ENCODE peak calls at places on chromosome 19, in five cellular contexts. N, K, D, Z and Q are unnamed samples.

GRCh38 chr19:590396-590745 is 690 bp downstream of the HCN2 start:
- DNase-seq in N (peak; percentile 30), K (no peak), D (peak; percentile 55), Z (no peak), Q (no peak)

GRCh38 chr19:19211499-19212432 is at the start of gene NCAN:
- DNase-seq in N (no peak), K (no peak), D (no peak), Z (no peak), Q (no peak)

GRCh38 chr19:11861301-11861700 is 12.8 kb downstream of the ZNF439 start:
- DNase-seq in N (no peak), K (no peak), D (no peak), Z (no peak), Q (no peak)

GRCh38 chr19:44069415-44069814 is 2.5 kb upstream of the ZNF284 start:
- DNase-seq in N (no peak), K (no peak), D (no peak), Z (no peak), Q (no peak)

GRCh38 chr19:2711175-2711936 is 8.9 kb upstream of the GNG7 start:
- DNase-seq in N (peak; percentile 95), K (no peak), D (no peak), Z (no peak), Q (peak; percentile 99)

GRCh38 chr19:10815969-10816635 is 19.9 kb downstream of the TMED1 start:
- DNase-seq in N (peak; percentile 14), K (no peak), D (no peak), Z (no peak), Q (no peak)

GRCh38 chr19:42092350-42092749 is 16.4 kb downstream of the ZNF574 start:
- DNase-seq in N (no peak), K (no peak), D (peak; percentile 50), Z (no peak), Q (peak; percentile 68)

GRCh38 chr19:45781282-45782161 is 768 bp downstream of the DMPK start:
- DNase-seq in N (no peak), K (no peak), D (peak; percentile 37), Z (peak; percentile 93), Q (peak; percentile 81)

GRCh38 chr19:52638601-52639000 is 446 bp upstream of the ZNF83 start:
- DNase-seq in N (peak; percentile 69), K (no peak), D (no peak), Z (peak; percentile 18), Q (peak; percentile 74)

GRCh38 chr19:4717191-4717965 is 6.3 kb downstream of the DPP9 start:
- DNase-seq in N (peak; percentile 70), K (no peak), D (no peak), Z (no peak), Q (no peak)

GRCh38 chr19:52662631-52663030 is 24.5 kb upstream of the ZNF83 start:
- DNase-seq in N (no peak), K (no peak), D (no peak), Z (no peak), Q (no peak)

GRCh38 chr19:5052515-5052914 is 83.6 kb downstream of the KDM4B start:
- DNase-seq in N (no peak), K (no peak), D (no peak), Z (no peak), Q (no peak)

GRCh38 chr19:10001899-10002298 is 8.4 kb downstream of the COL5A3 start:
- DNase-seq in N (no peak), K (no peak), D (peak; percentile 36), Z (peak; percentile 39), Q (no peak)

GRCh38 chr19:18488838-18489626 is 32.8 kb downstream of the ELL start:
- DNase-seq in N (no peak), K (no peak), D (peak; percentile 32), Z (peak; percentile 82), Q (no peak)

GRCh38 chr19:2695288-2695866 is 7.1 kb downstream of the GNG7 start:
- DNase-seq in N (no peak), K (no peak), D (no peak), Z (peak; percentile 42), Q (no peak)

GRCh38 chr19:55703790-55704215 is 28.8 kb downstream of the EPN1 start:
- DNase-seq in N (no peak), K (no peak), D (peak; percentile 64), Z (peak; percentile 73), Q (peak; percentile 67)

GRCh38 chr19:2199861-2200623 is 36.1 kb downstream of the PLEKHJ1 start:
- DNase-seq in N (no peak), K (no peak), D (no peak), Z (no peak), Q (no peak)

GRCh38 chr19:50022823-50023222 is 2.3 kb downstream of the VRK3 start:
- DNase-seq in N (no peak), K (no peak), D (no peak), Z (no peak), Q (no peak)

GRCh38 chr19:45515081-45515624 is 7.9 kb downstream of the VASP start:
- DNase-seq in N (no peak), K (no peak), D (no peak), Z (no peak), Q (no peak)

GRCh38 chr19:38949580-38950367 is 19.0 kb downstream of the MRPS12 start:
- DNase-seq in N (peak; percentile 25), K (no peak), D (peak; percentile 76), Z (peak; percentile 90), Q (no peak)

GRCh38 chr19:49908480-49909420 is 12.1 kb upstream of the IL4I1 start:
- DNase-seq in N (no peak), K (no peak), D (no peak), Z (no peak), Q (no peak)

GRCh38 chr19:45216677-45217076 is 28.5 kb downstream of the EXOC3L2 start:
- DNase-seq in N (no peak), K (no peak), D (no peak), Z (no peak), Q (no peak)

GRCh38 chr19:33268162-33268991 is 34.0 kb downstream of the CEBPA start:
- DNase-seq in N (no peak), K (no peak), D (no peak), Z (no peak), Q (no peak)

GRCh38 chr19:47107201-47107952 is 6.2 kb downstream of the ZC3H4 start:
- DNase-seq in N (peak; percentile 45), K (no peak), D (peak; percentile 69), Z (peak; percentile 71), Q (no peak)

GRCh38 chr19:329876-330275 is 14.7 kb downstream of the MIER2 start:
- DNase-seq in N (no peak), K (no peak), D (no peak), Z (no peak), Q (no peak)

GRCh38 chr19:8423821-8424223 is 10.7 kb downstream of the MARCHF2 start:
- DNase-seq in N (peak; percentile 97), K (no peak), D (peak; percentile 92), Z (peak; percentile 89), Q (peak; percentile 82)

GRCh38 chr19:46859637-46860124 is 1.1 kb upstream of the ARHGAP35 start:
- DNase-seq in N (peak; percentile 55), K (no peak), D (no peak), Z (peak; percentile 66), Q (no peak)

GRCh38 chr19:43380008-43380407 is 26.5 kb downstream of the CD177 start:
- DNase-seq in N (no peak), K (no peak), D (no peak), Z (no peak), Q (no peak)

GRCh38 chr19:47406711-47407416 is 12.5 kb downstream of the MEIS3 start:
- DNase-seq in N (no peak), K (no peak), D (peak; percentile 39), Z (no peak), Q (no peak)

GRCh38 chr19:39502640-39503417 is 4.1 kb downstream of the DLL3 start:
- DNase-seq in N (peak; percentile 73), K (no peak), D (peak; percentile 93), Z (peak; percentile 43), Q (peak; percentile 97)

GRCh38 chr19:58471736-58472135 is 4.4 kb upstream of the ZNF446 start:
- DNase-seq in N (no peak), K (no peak), D (no peak), Z (no peak), Q (no peak)
- TF ChIP-seq POLR2A in N (no peak), K (no peak), D (no peak), Z (no peak), Q (no peak)

DNA sequence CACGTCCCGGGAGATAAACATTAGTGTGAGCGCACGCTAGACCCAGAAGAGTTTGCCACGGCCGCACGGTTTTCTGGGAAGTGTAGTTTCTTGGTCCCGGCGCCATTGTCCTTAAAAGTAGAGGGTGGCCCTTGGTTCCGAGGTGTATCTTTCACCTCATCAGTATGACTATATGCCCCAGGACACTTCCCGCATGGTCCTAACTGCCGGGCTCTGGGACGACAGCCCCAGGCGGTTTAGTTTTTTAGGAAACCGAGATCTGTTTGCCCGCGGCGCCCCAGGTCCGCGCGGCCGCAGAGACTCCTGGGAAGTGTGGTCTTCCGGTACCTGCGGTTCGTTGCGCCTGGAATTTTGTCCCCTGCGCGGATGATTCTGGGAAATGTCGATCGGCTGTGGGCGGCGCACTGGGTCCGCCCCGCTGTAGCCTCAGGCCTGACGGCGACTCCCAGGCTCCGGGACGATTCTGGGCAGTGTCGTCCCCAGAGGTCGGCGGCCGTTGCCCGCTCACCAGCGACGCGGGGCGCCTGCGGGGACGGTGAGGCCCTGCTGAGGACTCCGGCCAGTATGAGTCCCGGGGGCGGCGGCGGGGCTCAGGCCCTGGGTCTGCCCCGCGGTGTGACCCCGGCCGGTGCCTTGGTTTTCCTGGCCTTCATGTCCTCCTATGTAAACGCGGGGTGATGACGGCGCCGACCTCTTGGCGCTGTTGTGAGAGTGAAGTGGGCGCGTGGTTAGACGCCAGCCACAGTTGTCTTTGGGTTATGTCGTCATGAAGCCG is at the start of gene ZNF181:
- DNase-seq in N (peak; percentile 86), K (peak; percentile 46), D (peak; percentile 94), Z (peak; percentile 88), Q (peak; percentile 75)
- TF ChIP-seq POLR2A in N (peak; percentile 81), K (no peak), D (peak; percentile 77), Z (peak; percentile 83), Q (peak; percentile 81)

GRCh38 chr19:16429759-16430091 is 42.0 kb downstream of the EPS15L1 start:
- DNase-seq in N (no peak), K (no peak), D (no peak), Z (no peak), Q (no peak)

GRCh38 chr19:16433986-16434385 is 37.8 kb downstream of the EPS15L1 start:
- DNase-seq in N (no peak), K (no peak), D (no peak), Z (no peak), Q (no peak)

GRCh38 chr19:16436780-16437179 is 35.0 kb downstream of the EPS15L1 start:
- DNase-seq in N (no peak), K (no peak), D (no peak), Z (no peak), Q (no peak)

GRCh38 chr19:16435999-16436650 is 35.6 kb downstream of the EPS15L1 start:
- DNase-seq in N (no peak), K (no peak), D (peak; percentile 36), Z (no peak), Q (no peak)

GRCh38 chr19:16435238-16435911 is 36.4 kb downstream of the EPS15L1 start:
- DNase-seq in N (peak; percentile 98), K (no peak), D (no peak), Z (peak; percentile 27), Q (peak; percentile 95)
- TF ChIP-seq POLR2A in N (no peak), K (no peak), D (no peak), Z (no peak), Q (no peak)

GRCh38 chr19:29155683-29156082 is 57.3 kb downstream of the UQCRFS1 start:
- DNase-seq in N (no peak), K (no peak), D (no peak), Z (no peak), Q (no peak)

DNA sequence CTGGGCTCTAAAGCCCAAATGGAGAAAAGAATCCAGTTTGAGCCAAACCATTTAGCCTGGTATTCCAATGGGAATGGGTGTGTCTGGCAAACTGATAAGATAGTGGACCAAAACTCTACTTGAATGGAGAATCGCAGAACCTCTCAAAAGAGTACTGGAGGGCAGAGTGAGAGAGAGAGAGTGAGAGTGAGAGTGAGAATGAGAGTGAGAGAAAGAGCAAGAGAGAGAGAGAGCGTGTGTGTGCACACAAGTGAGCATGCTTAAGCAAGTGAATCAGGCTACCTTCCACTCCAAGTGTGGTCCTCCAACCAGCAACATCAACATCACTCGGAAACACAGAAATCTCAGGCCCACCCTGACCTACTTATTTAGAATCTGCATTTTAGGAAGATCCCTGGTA is 58.8 kb downstream of the UQCRFS1 start:
- DNase-seq in N (no peak), K (no peak), D (no peak), Z (no peak), Q (no peak)
- TF ChIP-seq POLR2A in N (no peak), K (no peak), D (no peak), Z (no peak), Q (no peak)